ENCODE peak calls at places on chromosomes 2 and 18, in eight cellular contexts. E is Caco-2; H is NCI-H1417; O is SJSA1; Y is NCI-H82; D is GM19239; G is stimulated activated CD4-positive, alpha-beta T cell treated with anti-CD3 and anti-CD28 coated beads, Interleukin-4, amount 100 ng/mL, for 48 hours; V is AG20443. Q is an unnamed sample.
A peak's percentile ranks its signal among the peaks of the same experiment; 100 is the strongest.

GRCh38 chr2:125596612-125597011 is 1059.3 kb upstream of the GYPC start:
- DNase-seq in E (no peak), H (no peak), O (no peak), Y (no peak), D (no peak), G (no peak), V (no peak), Q (no peak)

GRCh38 chr2:162123806-162124758 is 28.0 kb downstream of the GCG start:
- DNase-seq in E (peak; percentile 60), H (no peak), O (no peak), Y (peak; percentile 92), D (no peak), G (no peak), V (peak; percentile 33), Q (no peak)

GRCh38 chr2:42055573-42056514 is 8.0 kb downstream of the PKDCC start:
- DNase-seq in E (peak; percentile 96), H (peak; percentile 13), O (no peak), Y (no peak), D (no peak), G (no peak), V (no peak), Q (no peak)

GRCh38 chr2:68253211-68254068 is 1.1 kb upstream of the PPP3R1 start:
- DNase-seq in E (peak; percentile 21), H (peak; percentile 58), O (no peak), Y (peak; percentile 55), D (no peak), G (peak; percentile 13), V (no peak), Q (no peak)

GRCh38 chr18:41113885-41114482 is 841.0 kb upstream of the PIK3C3 start:
- DNase-seq in E (no peak), H (no peak), O (no peak), Y (no peak), D (no peak), G (no peak), V (no peak), Q (no peak)

GRCh38 chr2:234364718-234365117 is 132.2 kb downstream of the ARL4C start:
- DNase-seq in E (peak; percentile 32), H (no peak), O (no peak), Y (no peak), D (no peak), G (no peak), V (no peak), Q (no peak)

GRCh38 chr2:217994776-217995274 is 8.0 kb downstream of the TNS1 start:
- DNase-seq in E (no peak), H (no peak), O (peak; percentile 73), Y (no peak), D (no peak), G (no peak), V (peak; percentile 88), Q (no peak)

GRCh38 chr2:20097889-20098714 is 46.7 kb upstream of the LAPTM4A start:
- DNase-seq in E (peak; percentile 89), H (peak; percentile 83), O (peak; percentile 84), Y (peak; percentile 91), D (peak; percentile 79), G (peak; percentile 68), V (peak; percentile 90), Q (peak; percentile 79)

GRCh38 chr18:7822435-7823425 is 255.6 kb downstream of the PTPRM start:
- DNase-seq in E (no peak), H (no peak), O (no peak), Y (no peak), D (no peak), G (no peak), V (no peak), Q (no peak)

GRCh38 chr2:45650851-45651414 is 542 bp upstream of the PRKCE start:
- DNase-seq in E (peak; percentile 92), H (peak; percentile 86), O (peak; percentile 92), Y (peak; percentile 71), D (peak; percentile 90), G (peak; percentile 86), V (peak; percentile 95), Q (peak; percentile 76)

GRCh38 chr2:120736955-120737801 is 1.5 kb downstream of the GLI2 start:
- DNase-seq in E (no peak), H (peak; percentile 60), O (peak; percentile 93), Y (peak; percentile 97), D (no peak), G (no peak), V (peak; percentile 79), Q (no peak)

GRCh38 chr18:6465281-6465680 is 50.6 kb upstream of the L3MBTL4 start:
- DNase-seq in E (no peak), H (no peak), O (no peak), Y (no peak), D (no peak), G (no peak), V (no peak), Q (no peak)

GRCh38 chr18:13982136-13982535 is 66.8 kb upstream of the MC2R start:
- DNase-seq in E (peak; percentile 37), H (no peak), O (no peak), Y (no peak), D (no peak), G (no peak), V (no peak), Q (no peak)

GRCh38 chr2:27955762-27956161 is 65.2 kb downstream of the BABAM2 start:
- DNase-seq in E (no peak), H (no peak), O (no peak), Y (no peak), D (no peak), G (no peak), V (no peak), Q (no peak)